ENCODE peak calls at places on chromosomes 11 and 22, in eight cellular contexts. One of them, this sample, is unnamed.
A peak's percentile ranks its signal among the peaks of the same experiment; 100 is the strongest.

GRCh38 chr11:95108159-95108611 is 18.5 kb downstream of the ENDOD1 start:
- DNase-seq in non-pigmented ciliary epithelial cell: no peak
- DNase-seq in anterior cingulate cortex: no peak
- DNase-seq in immature natural killer cell: no peak
- DNase-seq in stimulated activated naive CD4-positive, alpha-beta T cell treated with Interleukin-2 at 50 U/mL for 16 hours: no peak
- DNase-seq in neural crest cell: no peak
- DNase-seq in PC-9: peak; percentile 91
- DNase-seq in hypothalamus: no peak
- DNase-seq in this sample: peak; percentile 81

GRCh38 chr11:43419460-43419859 is 60.7 kb downstream of the TTC17 start:
- DNase-seq in non-pigmented ciliary epithelial cell: peak; percentile 8
- DNase-seq in hypothalamus: no peak
- DNase-seq in anterior cingulate cortex: no peak
- DNase-seq in stimulated activated naive CD4-positive, alpha-beta T cell treated with Interleukin-2 at 50 U/mL for 16 hours: no peak
- DNase-seq in neural crest cell: peak; percentile 23
- DNase-seq in PC-9: no peak
- DNase-seq in immature natural killer cell: peak; percentile 12
- DNase-seq in this sample: peak; percentile 50

GRCh38 chr11:45092901-45093760 is 53.3 kb upstream of the PRDM11 start:
- DNase-seq in stimulated activated naive CD4-positive, alpha-beta T cell treated with Interleukin-2 at 50 U/mL for 16 hours: peak; percentile 19
- DNase-seq in PC-9: no peak
- DNase-seq in neural crest cell: no peak
- DNase-seq in hypothalamus: no peak
- DNase-seq in immature natural killer cell: peak; percentile 80
- DNase-seq in anterior cingulate cortex: no peak
- DNase-seq in non-pigmented ciliary epithelial cell: peak; percentile 28
- DNase-seq in this sample: no peak

GRCh38 chr11:68804786-68805185 is 36.9 kb downstream of the CPT1A start:
- DNase-seq in neural crest cell: no peak
- DNase-seq in PC-9: no peak
- DNase-seq in stimulated activated naive CD4-positive, alpha-beta T cell treated with Interleukin-2 at 50 U/mL for 16 hours: no peak
- DNase-seq in non-pigmented ciliary epithelial cell: no peak
- DNase-seq in hypothalamus: no peak
- DNase-seq in anterior cingulate cortex: no peak
- DNase-seq in immature natural killer cell: no peak
- DNase-seq in this sample: no peak

GRCh38 chr11:132220464-132220863 is 850.0 kb downstream of the NTM start:
- DNase-seq in non-pigmented ciliary epithelial cell: peak; percentile 78
- DNase-seq in stimulated activated naive CD4-positive, alpha-beta T cell treated with Interleukin-2 at 50 U/mL for 16 hours: no peak
- DNase-seq in immature natural killer cell: no peak
- DNase-seq in hypothalamus: no peak
- DNase-seq in anterior cingulate cortex: no peak
- DNase-seq in PC-9: no peak
- DNase-seq in neural crest cell: no peak
- DNase-seq in this sample: peak; percentile 35

GRCh38 chr11:2699185-2699530 is 636 bp downstream of the KCNQ1OT1 start:
- DNase-seq in PC-9: no peak
- DNase-seq in stimulated activated naive CD4-positive, alpha-beta T cell treated with Interleukin-2 at 50 U/mL for 16 hours: no peak
- DNase-seq in anterior cingulate cortex: no peak
- DNase-seq in neural crest cell: no peak
- DNase-seq in hypothalamus: no peak
- DNase-seq in non-pigmented ciliary epithelial cell: no peak
- DNase-seq in immature natural killer cell: no peak
- DNase-seq in this sample: no peak

GRCh38 chr22:26981520-26981919 is 324.1 kb downstream of the MIAT start:
- DNase-seq in stimulated activated naive CD4-positive, alpha-beta T cell treated with Interleukin-2 at 50 U/mL for 16 hours: no peak
- DNase-seq in anterior cingulate cortex: no peak
- DNase-seq in non-pigmented ciliary epithelial cell: no peak
- DNase-seq in neural crest cell: no peak
- DNase-seq in PC-9: no peak
- DNase-seq in hypothalamus: no peak
- DNase-seq in immature natural killer cell: no peak
- DNase-seq in this sample: no peak

GRCh38 chr11:76606102-76606793 is 64.3 kb downstream of the LRRC32 start:
- DNase-seq in neural crest cell: no peak
- DNase-seq in non-pigmented ciliary epithelial cell: no peak
- DNase-seq in PC-9: no peak
- DNase-seq in stimulated activated naive CD4-positive, alpha-beta T cell treated with Interleukin-2 at 50 U/mL for 16 hours: no peak
- DNase-seq in anterior cingulate cortex: no peak
- DNase-seq in hypothalamus: no peak
- DNase-seq in immature natural killer cell: no peak
- DNase-seq in this sample: peak; percentile 90

GRCh38 chr11:73047773-73048371 is 94.2 kb downstream of the FCHSD2 start:
- DNase-seq in PC-9: no peak
- DNase-seq in neural crest cell: no peak
- DNase-seq in immature natural killer cell: no peak
- DNase-seq in anterior cingulate cortex: no peak
- DNase-seq in non-pigmented ciliary epithelial cell: no peak
- DNase-seq in stimulated activated naive CD4-positive, alpha-beta T cell treated with Interleukin-2 at 50 U/mL for 16 hours: no peak
- DNase-seq in hypothalamus: no peak
- DNase-seq in this sample: no peak

GRCh38 chr11:72328366-72329224 is 84.6 kb upstream of the PHOX2A start:
- DNase-seq in hypothalamus: no peak
- DNase-seq in PC-9: no peak
- DNase-seq in non-pigmented ciliary epithelial cell: no peak
- DNase-seq in anterior cingulate cortex: no peak
- DNase-seq in immature natural killer cell: no peak
- DNase-seq in neural crest cell: no peak
- DNase-seq in stimulated activated naive CD4-positive, alpha-beta T cell treated with Interleukin-2 at 50 U/mL for 16 hours: no peak
- DNase-seq in this sample: peak; percentile 66

GRCh38 chr11:122085264-122085663 is 30.8 kb downstream of the BLID start:
- DNase-seq in hypothalamus: no peak
- DNase-seq in non-pigmented ciliary epithelial cell: peak; percentile 84
- DNase-seq in stimulated activated naive CD4-positive, alpha-beta T cell treated with Interleukin-2 at 50 U/mL for 16 hours: no peak
- DNase-seq in PC-9: no peak
- DNase-seq in neural crest cell: no peak
- DNase-seq in immature natural killer cell: no peak
- DNase-seq in anterior cingulate cortex: no peak
- DNase-seq in this sample: no peak

GRCh38 chr22:27170491-27170890 is 513.1 kb downstream of the MIAT start:
- DNase-seq in anterior cingulate cortex: no peak
- DNase-seq in hypothalamus: no peak
- DNase-seq in PC-9: no peak
- DNase-seq in non-pigmented ciliary epithelial cell: peak; percentile 38
- DNase-seq in immature natural killer cell: no peak
- DNase-seq in stimulated activated naive CD4-positive, alpha-beta T cell treated with Interleukin-2 at 50 U/mL for 16 hours: no peak
- DNase-seq in neural crest cell: no peak
- DNase-seq in this sample: peak; percentile 91

GRCh38 chr11:45853616-45854219 is 6.4 kb downstream of the CRY2 start:
- DNase-seq in non-pigmented ciliary epithelial cell: no peak
- DNase-seq in anterior cingulate cortex: no peak
- DNase-seq in stimulated activated naive CD4-positive, alpha-beta T cell treated with Interleukin-2 at 50 U/mL for 16 hours: no peak
- DNase-seq in immature natural killer cell: no peak
- DNase-seq in hypothalamus: no peak
- DNase-seq in neural crest cell: no peak
- DNase-seq in PC-9: no peak
- DNase-seq in this sample: peak; percentile 46

GRCh38 chr22:41021655-41022454 is 70.5 kb upstream of the EP300 start:
- DNase-seq in immature natural killer cell: peak; percentile 35
- DNase-seq in neural crest cell: peak; percentile 59
- DNase-seq in hypothalamus: no peak
- DNase-seq in PC-9: peak; percentile 55
- DNase-seq in non-pigmented ciliary epithelial cell: no peak
- DNase-seq in stimulated activated naive CD4-positive, alpha-beta T cell treated with Interleukin-2 at 50 U/mL for 16 hours: peak; percentile 46
- DNase-seq in anterior cingulate cortex: peak; percentile 32
- DNase-seq in this sample: peak; percentile 77

GRCh38 chr22:24803064-24803542 is 2.9 kb upstream of the SGSM1 start:
- DNase-seq in PC-9: no peak
- DNase-seq in non-pigmented ciliary epithelial cell: no peak
- DNase-seq in immature natural killer cell: peak; percentile 52
- DNase-seq in stimulated activated naive CD4-positive, alpha-beta T cell treated with Interleukin-2 at 50 U/mL for 16 hours: peak; percentile 37
- DNase-seq in hypothalamus: no peak
- DNase-seq in neural crest cell: peak; percentile 76
- DNase-seq in anterior cingulate cortex: peak; percentile 28
- DNase-seq in this sample: peak; percentile 42

GRCh38 chr22:33923660-33924246 is 3.5 kb upstream of the LARGE1 start:
- DNase-seq in neural crest cell: peak; percentile 60
- DNase-seq in anterior cingulate cortex: peak; percentile 24
- DNase-seq in hypothalamus: peak; percentile 7
- DNase-seq in stimulated activated naive CD4-positive, alpha-beta T cell treated with Interleukin-2 at 50 U/mL for 16 hours: no peak
- DNase-seq in non-pigmented ciliary epithelial cell: no peak
- DNase-seq in PC-9: peak; percentile 55
- DNase-seq in immature natural killer cell: peak; percentile 32
- DNase-seq in this sample: peak; percentile 90

GRCh38 chr22:20438066-20438677 is 547 bp upstream of the SCARF2 start:
- DNase-seq in neural crest cell: no peak
- DNase-seq in anterior cingulate cortex: no peak
- DNase-seq in PC-9: no peak
- DNase-seq in stimulated activated naive CD4-positive, alpha-beta T cell treated with Interleukin-2 at 50 U/mL for 16 hours: no peak
- DNase-seq in non-pigmented ciliary epithelial cell: no peak
- DNase-seq in hypothalamus: no peak
- DNase-seq in immature natural killer cell: no peak
- DNase-seq in this sample: peak; percentile 60

GRCh38 chr11:59770324-59770723 is 15.1 kb downstream of the STX3 start:
- DNase-seq in stimulated activated naive CD4-positive, alpha-beta T cell treated with Interleukin-2 at 50 U/mL for 16 hours: no peak
- DNase-seq in immature natural killer cell: no peak
- DNase-seq in hypothalamus: no peak
- DNase-seq in non-pigmented ciliary epithelial cell: no peak
- DNase-seq in neural crest cell: no peak
- DNase-seq in PC-9: no peak
- DNase-seq in anterior cingulate cortex: no peak
- DNase-seq in this sample: no peak

GRCh38 chr11:20754957-20755356 is 85.6 kb downstream of the NELL1 start:
- DNase-seq in immature natural killer cell: no peak
- DNase-seq in hypothalamus: no peak
- DNase-seq in neural crest cell: no peak
- DNase-seq in anterior cingulate cortex: no peak
- DNase-seq in non-pigmented ciliary epithelial cell: no peak
- DNase-seq in PC-9: no peak
- DNase-seq in stimulated activated naive CD4-positive, alpha-beta T cell treated with Interleukin-2 at 50 U/mL for 16 hours: no peak
- DNase-seq in this sample: no peak

GRCh38 chr11:35236667-35237003 is 97.7 kb downstream of the CD44 start:
- DNase-seq in hypothalamus: no peak
- DNase-seq in non-pigmented ciliary epithelial cell: no peak
- DNase-seq in anterior cingulate cortex: no peak
- DNase-seq in PC-9: no peak
- DNase-seq in stimulated activated naive CD4-positive, alpha-beta T cell treated with Interleukin-2 at 50 U/mL for 16 hours: no peak
- DNase-seq in immature natural killer cell: no peak
- DNase-seq in neural crest cell: no peak
- DNase-seq in this sample: peak; percentile 43

GRCh38 chr22:17268501-17269223 is 49.4 kb upstream of the ADA2 start:
- DNase-seq in non-pigmented ciliary epithelial cell: no peak
- DNase-seq in stimulated activated naive CD4-positive, alpha-beta T cell treated with Interleukin-2 at 50 U/mL for 16 hours: no peak
- DNase-seq in anterior cingulate cortex: no peak
- DNase-seq in neural crest cell: no peak
- DNase-seq in hypothalamus: no peak
- DNase-seq in immature natural killer cell: no peak
- DNase-seq in PC-9: no peak
- DNase-seq in this sample: no peak

GRCh38 chr22:36439481-36440271 is 41.8 kb downstream of the TXN2 start:
- DNase-seq in immature natural killer cell: no peak
- DNase-seq in anterior cingulate cortex: no peak
- DNase-seq in neural crest cell: no peak
- DNase-seq in non-pigmented ciliary epithelial cell: peak; percentile 89
- DNase-seq in stimulated activated naive CD4-positive, alpha-beta T cell treated with Interleukin-2 at 50 U/mL for 16 hours: no peak
- DNase-seq in PC-9: peak; percentile 78
- DNase-seq in hypothalamus: no peak
- DNase-seq in this sample: no peak

This sample was measured in cardiac muscle cell.